ENCODE peak calls at places on chromosomes 3 and 15, in four cellular contexts. U is adrenal gland, P is heart left ventricle, E is testis. Y is an unnamed sample.

GRCh38 chr15:66023322-66023972 is 154.2 kb downstream of the RAB11A start:
- DNase-seq in U (no peak), P (no peak), E (no peak), Y (no peak)

GRCh38 chr3:38493019-38493418 is 3.1 kb upstream of the EXOG start:
- DNase-seq in U (no peak), P (no peak), E (no peak), Y (no peak)

GRCh38 chr3:195548046-195548445 is 4.9 kb upstream of the PPP1R2 start:
- DNase-seq in U (no peak), P (no peak), E (no peak), Y (no peak)

GRCh38 chr3:69720824-69721223 is 18.4 kb upstream of the MITF start:
- DNase-seq in U (no peak), P (no peak), E (no peak), Y (no peak)

GRCh38 chr3:138861755-138862333 is 27.1 kb upstream of the PIK3CB start:
- DNase-seq in U (no peak), P (no peak), E (no peak), Y (no peak)

GRCh38 chr15:100687532-100688215 is 85.3 kb downstream of the ASB7 start:
- DNase-seq in U (no peak), P (no peak), E (no peak), Y (no peak)

GRCh38 chr15:88331291-88331690 is 74.8 kb upstream of the NTRK3 start:
- DNase-seq in U (peak), P (peak), E (peak), Y (no peak)

GRCh38 chr15:77685082-77685815 is 52.5 kb upstream of the LINGO1 start:
- DNase-seq in U (no peak), P (no peak), E (no peak), Y (no peak)

GRCh38 chr3:180059351-180059750 is 22.6 kb upstream of the PEX5L start:
- DNase-seq in U (no peak), P (no peak), E (no peak), Y (no peak)

GRCh38 chr3:32780735-32781210 is 37.0 kb upstream of the TRIM71 start:
- DNase-seq in U (peak), P (peak), E (peak), Y (peak)

DNA sequence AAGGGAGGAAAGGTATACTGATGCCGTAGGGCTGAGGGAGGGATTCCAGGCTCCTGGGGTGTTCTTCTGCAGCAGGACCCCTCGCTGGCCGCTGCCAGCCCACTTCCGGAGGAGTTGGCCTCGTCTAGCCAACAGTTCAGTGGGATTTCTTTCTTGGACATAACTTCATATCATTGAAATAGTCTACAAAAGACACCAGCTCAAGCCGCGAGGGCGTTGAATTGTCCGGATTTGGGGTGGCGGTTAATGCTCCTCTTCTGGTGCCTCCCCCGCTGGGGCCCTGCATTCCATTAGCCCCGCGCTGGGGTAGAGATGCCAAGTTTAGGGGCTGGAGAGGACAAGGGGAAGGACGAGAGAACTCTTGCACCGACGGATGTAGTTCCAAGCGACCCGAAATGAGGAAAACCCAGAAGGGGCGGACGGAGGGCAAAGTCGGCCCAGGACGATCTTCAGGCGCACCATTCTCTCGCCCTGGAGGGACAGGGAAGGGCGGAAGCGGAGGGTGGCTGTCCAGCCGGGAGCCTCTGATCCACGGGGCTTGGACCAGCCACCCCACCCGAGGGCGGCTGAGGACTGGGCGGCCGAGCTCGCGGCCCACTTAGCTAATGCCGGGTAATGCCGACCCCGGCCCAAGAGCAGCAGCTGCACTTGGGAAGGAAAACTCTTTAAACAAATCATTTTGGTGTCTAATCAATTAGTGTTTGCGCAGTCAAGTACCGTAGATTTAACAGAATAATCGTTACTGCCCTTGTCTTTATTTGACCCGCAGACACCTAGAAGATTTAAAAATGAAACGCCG is 4.7 kb upstream of the ONECUT1 start:
- DNase-seq in U (no peak), P (no peak), E (no peak), Y (no peak)
- H3K4me3 ChIP-seq in U (no peak), P (no peak), E (no peak), Y (no peak)

GRCh38 chr15:84883433-84883832 is 1.0 kb upstream of the SLC28A1 start:
- DNase-seq in U (no peak), P (no peak), E (no peak), Y (no peak)

GRCh38 chr15:84881520-84881830 is 3.0 kb upstream of the SLC28A1 start:
- DNase-seq in U (no peak), P (no peak), E (no peak), Y (no peak)

GRCh38 chr15:84886211-84886983 is 1.9 kb downstream of the SLC28A1 start:
- DNase-seq in U (no peak), P (no peak), E (no peak), Y (no peak)

GRCh38 chr15:84886984-84887299 is 2.5 kb downstream of the SLC28A1 start:
- DNase-seq in U (no peak), P (no peak), E (no peak), Y (no peak)

GRCh38 chr15:84883916-84884781 is at the start of gene SLC28A1:
- DNase-seq in U (no peak), P (no peak), E (no peak), Y (no peak)
- TF ChIP-seq POLR2A in U (no peak), P (no peak), E (no peak), Y (no peak)

GRCh38 chr3:79016587-79017380 is 751.0 kb downstream of the ROBO1 start:
- DNase-seq in U (no peak), P (no peak), E (no peak), Y (no peak)

GRCh38 chr3:79018671-79019136 is 749.1 kb downstream of the ROBO1 start:
- DNase-seq in U (peak), P (peak), E (peak), Y (peak)

GRCh38 chr3:79015854-79016253 is 751.9 kb downstream of the ROBO1 start:
- DNase-seq in U (no peak), P (no peak), E (no peak), Y (no peak)

GRCh38 chr3:79019924-79020173 is 747.9 kb downstream of the ROBO1 start:
- DNase-seq in U (no peak), P (no peak), E (no peak), Y (no peak)

DNA sequence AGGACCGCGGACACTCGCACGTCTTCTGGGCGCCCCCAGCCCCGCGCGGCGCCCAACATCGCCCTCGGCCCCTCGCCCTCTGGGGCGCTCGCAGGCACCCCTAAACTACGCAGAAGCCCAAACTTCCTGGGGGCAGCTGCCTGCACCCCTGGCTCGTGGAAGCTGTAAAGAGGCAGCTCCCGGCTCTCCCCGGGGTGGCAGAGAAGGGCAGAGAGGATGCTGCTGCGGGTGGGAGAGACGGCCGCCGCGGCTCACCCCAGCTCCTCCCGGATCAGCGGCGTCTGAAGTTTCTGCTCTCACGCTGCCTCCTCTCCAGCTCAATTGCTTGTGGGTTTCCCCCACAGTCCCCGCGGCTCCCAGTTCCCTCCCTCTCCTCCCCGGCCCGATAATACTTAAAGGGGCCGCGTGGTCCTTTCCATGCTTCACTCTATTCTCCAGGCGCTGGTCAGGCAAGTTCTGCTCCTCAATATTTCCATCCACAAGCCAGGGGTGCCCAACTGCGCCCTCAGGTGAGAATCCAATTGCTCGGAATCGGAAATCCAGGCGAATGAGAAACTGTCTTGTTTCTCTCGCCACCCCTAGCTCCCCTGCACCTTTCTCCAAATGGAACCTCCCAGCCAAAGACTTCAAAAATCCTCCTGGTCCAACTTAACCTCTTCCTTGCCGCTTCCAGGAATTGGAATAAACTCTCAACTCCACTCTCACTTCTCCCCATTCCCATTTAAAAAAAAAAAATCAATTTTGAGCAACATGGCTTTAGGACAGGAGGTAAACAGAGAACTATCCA is 748.5 kb downstream of the ROBO1 start:
- DNase-seq in U (peak), P (peak), E (peak), Y (peak)
- H3K4me3 ChIP-seq in U (peak), P (peak), E (peak), Y (peak)

DNA sequence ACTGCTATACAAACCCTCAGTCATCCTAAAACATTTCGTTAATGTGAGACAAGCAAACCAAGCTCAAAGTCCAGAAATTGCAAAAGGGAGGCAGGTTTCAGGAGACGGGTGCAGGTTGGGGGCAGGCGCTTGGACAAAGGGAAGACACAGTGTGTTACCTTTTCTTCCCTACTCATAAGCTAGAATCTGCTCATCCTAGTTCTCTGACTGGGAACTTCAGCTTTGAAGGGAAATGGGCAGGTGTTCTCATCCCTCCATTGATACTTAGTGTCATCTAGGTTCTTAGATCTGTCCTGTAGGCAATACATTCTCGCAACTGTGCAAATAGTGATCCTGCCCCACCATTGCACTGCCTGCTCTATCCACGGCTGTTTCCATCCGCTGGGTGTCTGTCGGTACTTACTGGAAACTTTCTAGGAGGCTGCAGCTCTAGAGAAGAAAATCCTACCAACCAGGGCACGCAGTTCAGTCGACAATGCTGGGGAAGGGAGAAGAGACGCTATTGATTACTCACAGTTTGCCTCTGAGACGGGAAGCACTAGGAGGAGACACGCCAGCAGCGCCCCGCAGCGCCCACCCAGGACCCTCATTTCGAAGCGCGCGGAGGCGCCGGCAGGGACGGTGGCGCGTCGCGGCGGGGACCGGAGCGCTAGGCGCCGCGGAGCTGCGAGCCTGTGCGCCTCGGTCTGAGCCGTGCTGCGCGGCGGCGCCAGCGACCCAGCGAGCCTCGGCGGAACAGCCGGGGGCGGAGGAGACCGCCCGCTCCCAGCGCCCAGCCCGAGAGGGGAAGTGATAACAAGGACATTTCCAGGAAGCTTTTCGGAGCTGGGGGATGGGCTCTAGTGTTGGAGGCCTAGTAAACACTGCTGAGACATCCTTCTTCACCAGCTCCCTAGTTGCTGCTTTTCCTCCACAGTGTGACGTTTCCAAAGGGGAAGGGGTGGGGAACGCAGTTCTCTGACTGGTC is at the start of gene PROS1:
- DNase-seq in U (peak), P (peak), E (peak), Y (peak)
- TF ChIP-seq POLR2A in U (peak), P (no peak), E (no peak), Y (no peak)

GRCh38 chr15:55721554-55722185 is 21.3 kb downstream of the PRTG start:
- DNase-seq in U (no peak), P (no peak), E (no peak), Y (no peak)
- H3K4me3 ChIP-seq in U (no peak), P (no peak), E (no peak), Y (no peak)

GRCh38 chr3:142596726-142597088 is 514 bp downstream of the PLS1 start:
- DNase-seq in U (no peak), P (no peak), E (no peak), Y (no peak)

GRCh38 chr3:142595141-142595540 is 1.1 kb upstream of the PLS1 start:
- DNase-seq in U (no peak), P (no peak), E (no peak), Y (no peak)

GRCh38 chr3:142597898-142598297 is 1.7 kb downstream of the PLS1 start:
- DNase-seq in U (no peak), P (no peak), E (no peak), Y (no peak)

GRCh38 chr3:142595581-142595950 is 627 bp upstream of the PLS1 start:
- DNase-seq in U (no peak), P (no peak), E (no peak), Y (no peak)

DNA sequence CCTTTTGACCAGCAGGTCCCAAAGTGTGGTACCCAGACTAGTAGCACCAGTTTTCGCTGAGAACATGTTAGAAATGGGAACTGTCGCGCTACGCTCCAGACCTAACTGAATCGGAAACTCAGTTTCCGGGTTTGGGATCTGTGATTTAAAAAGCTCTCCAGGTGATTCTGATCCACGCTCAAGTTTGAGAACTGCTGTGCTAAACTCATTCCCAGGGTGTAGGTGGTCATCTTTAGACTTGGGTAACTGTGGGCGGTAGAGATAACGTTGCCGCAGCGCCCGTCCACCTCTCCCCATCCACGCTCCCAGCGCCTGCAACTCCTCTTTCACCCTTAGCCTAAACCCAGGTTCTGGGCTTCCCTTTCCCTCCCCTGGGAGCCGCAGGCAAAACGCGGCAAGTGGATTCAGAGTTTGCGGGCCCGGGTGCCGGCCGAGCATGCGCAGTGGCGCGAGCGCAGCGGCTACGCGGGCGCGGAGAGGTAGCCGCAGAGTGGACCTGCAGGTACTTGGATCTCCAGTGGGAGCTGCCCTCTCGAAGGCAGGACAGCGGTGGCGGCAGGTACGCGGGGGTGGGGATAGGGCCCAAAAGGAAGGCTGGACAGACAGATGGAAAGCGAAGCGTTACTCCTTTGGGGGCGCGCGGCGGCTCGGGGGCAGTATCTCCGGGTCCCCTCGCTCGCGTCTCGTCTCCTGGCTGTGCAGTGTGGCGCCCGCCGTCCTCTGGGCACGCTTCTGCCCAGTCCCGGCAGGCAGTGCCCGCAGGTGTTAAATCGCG is at the start of gene PLS1:
- DNase-seq in U (peak), P (peak), E (peak), Y (peak)
- TF ChIP-seq POLR2A in U (peak), P (no peak), E (no peak), Y (peak)

DNA sequence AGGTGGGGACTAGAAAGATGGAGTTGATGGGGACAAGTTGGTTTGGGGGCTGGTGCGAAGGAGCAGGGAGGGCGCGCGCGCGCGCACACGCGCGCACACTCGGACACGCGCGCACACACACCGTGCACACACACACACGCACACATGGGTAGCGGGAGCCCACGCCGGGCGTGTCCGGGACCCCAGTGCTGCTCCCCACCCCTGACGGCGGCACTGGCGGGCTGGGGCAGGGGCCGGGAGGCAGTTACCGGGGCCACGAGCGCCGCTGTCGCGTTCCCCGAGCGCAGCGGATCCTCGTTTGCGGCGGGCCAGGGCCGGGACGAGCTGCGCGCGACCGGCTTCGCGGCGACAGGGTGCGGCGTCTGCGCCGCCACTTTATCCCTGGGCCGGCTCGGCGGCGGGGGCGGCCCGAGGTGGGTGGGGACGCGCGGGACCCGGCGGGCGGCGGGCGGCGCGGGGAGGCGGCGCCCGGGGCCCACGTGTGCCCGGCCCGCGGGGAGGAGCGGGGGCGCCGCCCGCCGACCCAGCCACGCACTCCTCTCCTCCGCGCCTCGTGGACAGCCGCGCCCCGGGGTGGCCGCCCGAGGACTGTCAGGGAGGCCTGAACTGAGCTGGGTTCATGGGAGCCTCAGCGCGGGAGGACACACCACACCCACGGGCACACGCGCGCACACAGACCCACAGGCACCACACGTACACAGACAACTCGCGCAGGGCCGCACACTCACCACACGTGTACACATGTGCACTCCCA is 698 bp upstream of the MGLL start:
- DNase-seq in U (peak), P (peak), E (peak), Y (no peak)
- H3K4me3 ChIP-seq in U (peak), P (peak), E (peak), Y (peak)

GRCh38 chr3:130894873-130895330 is 1.0 kb downstream of the ATP2C1 start:
- DNase-seq in U (no peak), P (no peak), E (no peak), Y (no peak)

GRCh38 chr3:130892759-130893239 is 1.1 kb upstream of the ATP2C1 start:
- DNase-seq in U (peak), P (no peak), E (peak), Y (peak)

GRCh38 chr3:130895690-130896089 is 1.8 kb downstream of the ATP2C1 start:
- DNase-seq in U (no peak), P (no peak), E (no peak), Y (no peak)

GRCh38 chr3:130894130-130894872 is 417 bp downstream of the ATP2C1 start:
- DNase-seq in U (peak), P (peak), E (peak), Y (peak)

DNA sequence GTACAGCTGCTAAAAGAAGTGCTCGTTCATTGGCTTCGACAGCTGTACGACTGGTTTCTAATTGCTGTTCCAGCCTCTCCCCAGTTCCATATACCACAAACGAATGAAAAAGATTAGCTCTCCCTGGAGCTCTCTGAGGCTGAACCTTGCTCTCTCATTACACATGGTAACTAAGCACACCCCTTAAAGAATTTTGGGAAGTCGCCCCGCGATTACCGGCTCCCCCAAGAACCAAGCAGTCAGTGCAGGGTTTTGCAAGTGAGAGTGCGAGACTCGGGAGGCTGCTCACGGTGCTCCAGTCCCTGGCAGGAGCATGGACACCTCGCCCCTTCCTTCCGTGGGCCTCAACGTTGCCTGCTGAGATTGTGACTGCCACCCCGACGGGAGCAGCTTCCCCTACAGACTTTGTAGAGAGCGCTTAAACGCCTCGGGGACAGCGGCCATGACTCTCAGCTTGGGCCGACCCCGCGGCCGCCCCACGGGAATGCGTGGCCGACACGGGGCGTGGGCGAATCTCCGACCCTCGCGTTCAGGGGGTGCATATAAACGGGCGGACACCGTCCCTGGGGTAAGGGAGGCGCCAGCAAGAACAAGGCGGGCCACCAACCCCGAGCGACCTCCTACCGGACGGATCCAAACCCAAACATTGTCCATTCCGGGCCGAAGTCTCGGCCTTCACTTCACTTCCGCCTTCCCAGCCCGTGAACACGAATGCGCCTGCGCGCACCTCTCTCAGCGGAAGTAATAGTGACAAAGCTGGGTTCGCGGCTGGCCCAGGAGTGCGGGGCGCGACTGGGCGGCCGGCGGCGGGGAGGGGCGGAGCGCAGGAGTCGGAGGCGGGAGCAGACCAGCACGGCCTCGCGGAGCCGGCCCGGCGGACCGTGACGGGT is at the start of gene ATP2C1:
- DNase-seq in U (peak), P (peak), E (peak), Y (peak)
- TF ChIP-seq POLR2A in U (peak), P (peak), E (peak), Y (peak)

Y was measured in prostate gland.